ENCODE peak calls at places on chromosomes 4 and X, in nine cellular contexts. S, C, J, T, U, X, I, A and K are unnamed samples.

GRCh38 chrX:80648023-80648422 is 161.7 kb downstream of the BRWD3 start:
- DNase-seq in S (no peak), J (no peak), T (no peak), U (no peak), I (no peak), X (no peak), A (no peak), C (no peak), K (no peak)

GRCh38 chr4:74682567-74683359 is 111.6 kb downstream of the BTC start:
- DNase-seq in C (no peak), X (no peak), U (no peak), I (no peak), J (no peak), T (no peak), A (no peak), S (peak), K (peak)

GRCh38 chr4:186161138-186161537 is 30.2 kb upstream of the CYP4V2 start:
- DNase-seq in T (no peak), J (no peak), X (no peak), C (peak), U (no peak), A (no peak), I (no peak), S (no peak), K (no peak)

GRCh38 chrX:68114573-68115199 is 318.6 kb downstream of the OPHN1 start:
- DNase-seq in U (no peak), A (no peak), J (no peak), I (no peak), X (no peak), C (no peak), T (no peak), S (peak), K (no peak)

GRCh38 chrX:26783512-26784225 is 567.7 kb downstream of the MAGEB5 start:
- DNase-seq in T (no peak), U (no peak), C (no peak), J (no peak), I (no peak), A (no peak), S (peak), X (peak), K (peak)

GRCh38 chr4:108001540-108001939 is 11.9 kb downstream of the HADH start:
- DNase-seq in A (no peak), X (no peak), U (no peak), T (no peak), C (no peak), I (no peak), J (no peak), S (peak), K (no peak)

GRCh38 chrX:11351375-11352295 is 58.4 kb downstream of the AMELX start:
- DNase-seq in U (peak), J (peak), C (no peak), I (no peak), A (no peak), T (no peak), S (peak), X (peak), K (no peak)

GRCh38 chr4:186948361-186949291 is 225.0 kb upstream of the FAT1 start:
- DNase-seq in S (peak), J (peak), C (no peak), U (no peak), X (no peak), A (no peak), T (no peak), I (no peak), K (no peak)

GRCh38 chr4:90084277-90084966 is 42.8 kb upstream of the CCSER1 start:
- DNase-seq in S (no peak), C (no peak), A (no peak), T (no peak), J (no peak), I (no peak), X (no peak), U (no peak), K (no peak)